ENCODE peak calls at places on chromosomes 6 and 20, in ten cellular contexts. V is NCI-H1694 treated with DMSO at 0.1 percent for 48 hours; G is right atrium auricular region; H is stimulated activated CD8-positive, alpha-beta memory T cell treated with anti-CD3 and anti-CD28 coated beads, Interleukin-4, amount 100 ng/mL, for 24 hours; A is cardiac muscle cell; J is psoas muscle; S is amniotic epithelial cell; W is stimulated activated CD4-positive, alpha-beta T cell treated with anti-CD3 and anti-CD28 coated beads, Interleukin-15, amount 100 ng/mL, for 24 hours; P is tibial artery; F is AG09319. U is an unnamed sample.

GRCh38 chr20:50837532-50838321 is 42.9 kb downstream of the BCAS4 start:
- DNase-seq in V (peak), G (peak), H (no peak), A (peak), J (no peak), S (peak), W (peak), P (peak), F (peak), U (peak)

GRCh38 chr6:13760948-13761347 is 49.3 kb upstream of the RANBP9 start:
- DNase-seq in V (no peak), G (peak), H (no peak), A (peak), J (no peak), S (peak), W (no peak), P (peak), F (peak), U (no peak)

GRCh38 chr6:153125032-153125431 is 6.0 kb downstream of the RGS17 start:
- DNase-seq in V (no peak), G (no peak), H (no peak), A (no peak), J (no peak), S (no peak), W (no peak), P (no peak), F (no peak), U (no peak)

GRCh38 chr20:37096415-37097039 is 730 bp upstream of the RBL1 start:
- DNase-seq in V (no peak), G (no peak), H (no peak), A (no peak), J (no peak), S (no peak), W (no peak), P (no peak), F (no peak), U (no peak)

GRCh38 chr6:109351231-109352132 is 30.8 kb downstream of the CD164 start:
- DNase-seq in V (no peak), G (no peak), H (no peak), A (peak), J (no peak), S (no peak), W (no peak), P (peak), F (no peak), U (no peak)

GRCh38 chr20:7654231-7654630 is 286.0 kb downstream of the HAO1 start:
- DNase-seq in V (no peak), G (no peak), H (no peak), A (no peak), J (no peak), S (no peak), W (no peak), P (no peak), F (no peak), U (no peak)

GRCh38 chr20:46063151-46063550 is 26.6 kb downstream of the NCOA5 start:
- DNase-seq in V (no peak), G (no peak), H (no peak), A (no peak), J (no peak), S (no peak), W (no peak), P (no peak), F (no peak), U (no peak)

GRCh38 chr6:63706630-63707029 is 71.0 kb downstream of the PHF3 start:
- DNase-seq in V (no peak), G (no peak), H (no peak), A (no peak), J (no peak), S (no peak), W (no peak), P (no peak), F (no peak), U (no peak)

GRCh38 chr20:34798871-34799270 is 26.6 kb downstream of the NCOA6 start:
- DNase-seq in V (no peak), G (no peak), H (no peak), A (no peak), J (no peak), S (no peak), W (no peak), P (no peak), F (no peak), U (no peak)

GRCh38 chr20:21102252-21102609 is 3.9 kb downstream of the LINC00237 start:
- DNase-seq in V (no peak), G (no peak), H (no peak), A (no peak), J (no peak), S (no peak), W (peak), P (peak), F (no peak), U (no peak)

GRCh38 chr6:136036071-136036380 is 184.5 kb downstream of the PDE7B start:
- DNase-seq in V (no peak), G (no peak), H (no peak), A (no peak), J (no peak), S (no peak), W (no peak), P (no peak), F (no peak), U (no peak)

GRCh38 chr6:34151321-34152041 is 5.6 kb upstream of the GRM4 start:
- DNase-seq in V (no peak), G (no peak), H (no peak), A (no peak), J (no peak), S (no peak), W (no peak), P (no peak), F (no peak), U (no peak)

GRCh38 chr6:163756079-163756478 is 341.6 kb downstream of the QKI start:
- DNase-seq in V (no peak), G (no peak), H (no peak), A (no peak), J (no peak), S (no peak), W (no peak), P (no peak), F (peak), U (no peak)

GRCh38 chr20:18739785-18740184 is 73.8 kb upstream of the SCP2D1 start:
- DNase-seq in V (peak), G (no peak), H (no peak), A (peak), J (no peak), S (peak), W (no peak), P (no peak), F (peak), U (no peak)

GRCh38 chr20:18225652-18226051 is 62.7 kb upstream of the ZNF133 start:
- DNase-seq in V (no peak), G (no peak), H (no peak), A (peak), J (no peak), S (peak), W (no peak), P (no peak), F (no peak), U (peak)

GRCh38 chr6:17237246-17237645 is 43.9 kb upstream of the RBM24 start:
- DNase-seq in V (no peak), G (no peak), H (no peak), A (no peak), J (no peak), S (no peak), W (no peak), P (no peak), F (no peak), U (no peak)

GRCh38 chr6:90584636-90585255 is 2.1 kb downstream of the MAP3K7 start:
- DNase-seq in V (no peak), G (no peak), H (no peak), A (no peak), J (no peak), S (peak), W (no peak), P (no peak), F (no peak), U (no peak)

GRCh38 chr20:15618912-15619311 is 954.3 kb downstream of the KIF16B start:
- DNase-seq in V (no peak), G (no peak), H (no peak), A (no peak), J (no peak), S (peak), W (no peak), P (no peak), F (no peak), U (no peak)

GRCh38 chr6:168675933-168676551 is 235.1 kb downstream of the SMOC2 start:
- DNase-seq in V (no peak), G (peak), H (no peak), A (no peak), J (no peak), S (no peak), W (no peak), P (no peak), F (no peak), U (no peak)

GRCh38 chr6:122548281-122548680 is 61.9 kb upstream of the PKIB start:
- DNase-seq in V (no peak), G (no peak), H (no peak), A (no peak), J (no peak), S (no peak), W (no peak), P (no peak), F (no peak), U (no peak)

GRCh38 chr20:38377039-38377715 is 30.9 kb downstream of the LBP start:
- DNase-seq in V (no peak), G (no peak), H (no peak), A (no peak), J (no peak), S (no peak), W (no peak), P (no peak), F (no peak), U (no peak)

GRCh38 chr6:119676971-119677370 is 327.4 kb upstream of the MAN1A1 start:
- DNase-seq in V (no peak), G (no peak), H (no peak), A (no peak), J (no peak), S (peak), W (no peak), P (no peak), F (no peak), U (no peak)

GRCh38 chr6:138109042-138109997 is 2.1 kb upstream of the PERP start:
- DNase-seq in V (peak), G (peak), H (peak), A (peak), J (peak), S (peak), W (peak), P (peak), F (peak), U (no peak)

GRCh38 chr20:63258826-63259225 is 4.6 kb upstream of the NKAIN4 start:
- DNase-seq in V (no peak), G (no peak), H (no peak), A (peak), J (no peak), S (no peak), W (no peak), P (no peak), F (no peak), U (no peak)

GRCh38 chr6:6684365-6684833 is 95.9 kb downstream of the LY86 start:
- DNase-seq in V (no peak), G (no peak), H (no peak), A (no peak), J (no peak), S (no peak), W (peak), P (no peak), F (no peak), U (no peak)

GRCh38 chr6:44397424-44398169 is 10.1 kb downstream of the CDC5L start:
- DNase-seq in V (no peak), G (no peak), H (no peak), A (no peak), J (no peak), S (no peak), W (no peak), P (no peak), F (no peak), U (no peak)

GRCh38 chr6:75612921-75613534 is 11.3 kb downstream of the SENP6 start:
- DNase-seq in V (no peak), G (no peak), H (no peak), A (no peak), J (no peak), S (no peak), W (no peak), P (no peak), F (no peak), U (no peak)

GRCh38 chr20:17809714-17810631 is 110.2 kb downstream of the BANF2 start:
- DNase-seq in V (no peak), G (no peak), H (no peak), A (no peak), J (no peak), S (peak), W (no peak), P (no peak), F (no peak), U (no peak)

GRCh38 chr20:25336561-25337422 is 53.8 kb downstream of the ABHD12 start:
- DNase-seq in V (no peak), G (no peak), H (no peak), A (peak), J (no peak), S (peak), W (no peak), P (no peak), F (no peak), U (no peak)

GRCh38 chr6:114194362-114195343 is 148.2 kb downstream of the HS3ST5 start:
- DNase-seq in V (no peak), G (no peak), H (no peak), A (peak), J (no peak), S (peak), W (no peak), P (peak), F (no peak), U (no peak)

GRCh38 chr20:25173321-25173720 is 22.2 kb upstream of the ENTPD6 start:
- DNase-seq in V (no peak), G (no peak), H (no peak), A (no peak), J (no peak), S (no peak), W (no peak), P (no peak), F (no peak), U (no peak)

GRCh38 chr6:111523484-111524166 is 40.6 kb upstream of the REV3L start:
- DNase-seq in V (no peak), G (no peak), H (no peak), A (no peak), J (no peak), S (no peak), W (no peak), P (no peak), F (no peak), U (no peak)

GRCh38 chr20:19840111-19840705 is 82.2 kb downstream of the RIN2 start:
- DNase-seq in V (no peak), G (no peak), H (no peak), A (no peak), J (no peak), S (no peak), W (no peak), P (no peak), F (no peak), U (no peak)

GRCh38 chr6:126170875-126171489 is 168.9 kb upstream of the CENPW start:
- DNase-seq in V (no peak), G (no peak), H (no peak), A (peak), J (no peak), S (peak), W (peak), P (no peak), F (no peak), U (no peak)

GRCh38 chr20:58978351-58979190 is 2.5 kb upstream of the NELFCD start:
- DNase-seq in V (no peak), G (peak), H (no peak), A (no peak), J (no peak), S (no peak), W (no peak), P (no peak), F (no peak), U (no peak)

GRCh38 chr6:23319560-23319959 is 750.2 kb downstream of the HDGFL1 start:
- DNase-seq in V (peak), G (no peak), H (no peak), A (no peak), J (no peak), S (no peak), W (no peak), P (no peak), F (no peak), U (no peak)

GRCh38 chr6:163948250-163948649 is 533.7 kb downstream of the QKI start:
- DNase-seq in V (no peak), G (no peak), H (no peak), A (no peak), J (no peak), S (no peak), W (no peak), P (no peak), F (no peak), U (no peak)